ENCODE peak calls at places on chromosomes 2 and 18, in ten cellular contexts. I is suprapubic skin; P is GM04504; W is psoas muscle; X is fibroblast of the conjunctiva; D is naive thymus-derived CD4-positive, alpha-beta T cell; B is activated T-cell treated with anti-CD3 and anti-CD28 coated beads for 24 hours; T is HS-5; C is effector memory CD4-positive, alpha-beta T cell; H is SW480. M is an unnamed sample.

GRCh38 chr2:18180031-18180610 is 301.7 kb downstream of the KCNS3 start:
- DNase-seq in I (no peak), P (no peak), W (no peak), X (no peak), D (no peak), B (no peak), T (no peak), C (no peak), H (no peak), M (no peak)

GRCh38 chr18:49030138-49030537 is 79.4 kb upstream of the SMAD7 start:
- DNase-seq in I (no peak), P (no peak), W (no peak), X (no peak), D (no peak), B (no peak), T (no peak), C (no peak), H (no peak), M (no peak)

GRCh38 chr2:132798334-132798733 is 128.3 kb upstream of the LYPD1 start:
- DNase-seq in I (no peak), P (no peak), W (no peak), X (no peak), D (no peak), B (no peak), T (no peak), C (no peak), H (no peak), M (no peak)

GRCh38 chr2:207334631-207335371 is 169.1 kb upstream of the KLF7 start:
- DNase-seq in I (peak), P (peak), W (peak), X (peak), D (no peak), B (peak), T (peak), C (no peak), H (peak), M (peak)

GRCh38 chr2:131413148-131413747 is 49.3 kb upstream of the RAB6D start:
- DNase-seq in I (no peak), P (peak), W (no peak), X (peak), D (peak), B (no peak), T (peak), C (no peak), H (peak), M (peak)

GRCh38 chr18:5294113-5294617 is 1.4 kb downstream of the ZBTB14 start:
- DNase-seq in I (peak), P (no peak), W (no peak), X (no peak), D (no peak), B (peak), T (no peak), C (no peak), H (peak), M (no peak)

GRCh38 chr2:120410487-120410886 is 64.6 kb downstream of the INHBB start:
- DNase-seq in I (no peak), P (no peak), W (no peak), X (no peak), D (no peak), B (no peak), T (no peak), C (no peak), H (no peak), M (no peak)

GRCh38 chr18:21851327-21851961 is 110.9 kb downstream of the MIB1 start:
- DNase-seq in I (no peak), P (no peak), W (no peak), X (no peak), D (peak), B (no peak), T (no peak), C (no peak), H (no peak), M (no peak)

GRCh38 chr2:215826838-215827441 is 186.4 kb downstream of the MREG start:
- DNase-seq in I (no peak), P (no peak), W (no peak), X (no peak), D (no peak), B (no peak), T (no peak), C (no peak), H (no peak), M (no peak)

GRCh38 chr2:235135195-235135965 is 183.6 kb downstream of the SH3BP4 start:
- DNase-seq in I (no peak), P (no peak), W (no peak), X (no peak), D (no peak), B (no peak), T (no peak), C (no peak), H (no peak), M (no peak)

GRCh38 chr2:48346124-48346536 is 183.8 kb upstream of the STON1 start:
- DNase-seq in I (no peak), P (peak), W (peak), X (peak), D (no peak), B (no peak), T (peak), C (no peak), H (no peak), M (no peak)

GRCh38 chr2:102801098-102801718 is 39.4 kb downstream of the TMEM182 start:
- DNase-seq in I (no peak), P (no peak), W (no peak), X (no peak), D (no peak), B (no peak), T (no peak), C (no peak), H (no peak), M (no peak)

GRCh38 chr18:79200546-79201268 is 131.5 kb downstream of the ATP9B start:
- DNase-seq in I (peak), P (no peak), W (peak), X (peak), D (no peak), B (no peak), T (no peak), C (no peak), H (no peak), M (no peak)

GRCh38 chr2:201715459-201715858 is 17.0 kb upstream of the MPP4 start:
- DNase-seq in I (no peak), P (no peak), W (no peak), X (no peak), D (no peak), B (no peak), T (no peak), C (no peak), H (peak), M (no peak)

GRCh38 chr2:110105608-110106467 is 9.8 kb downstream of the MALL start:
- DNase-seq in I (no peak), P (no peak), W (no peak), X (no peak), D (no peak), B (no peak), T (peak), C (no peak), H (peak), M (no peak)

GRCh38 chr2:49465157-49465831 is 311.0 kb upstream of the FSHR start:
- DNase-seq in I (no peak), P (no peak), W (no peak), X (no peak), D (no peak), B (no peak), T (no peak), C (no peak), H (no peak), M (no peak)

GRCh38 chr2:233814063-233814435 is 35.9 kb downstream of the MROH2A start:
- DNase-seq in I (no peak), P (no peak), W (no peak), X (no peak), D (no peak), B (no peak), T (no peak), C (no peak), H (peak), M (no peak)

GRCh38 chr2:24220534-24221281 is 45.9 kb downstream of the FAM228A start:
- DNase-seq in I (no peak), P (no peak), W (no peak), X (no peak), D (no peak), B (no peak), T (no peak), C (no peak), H (no peak), M (no peak)

GRCh38 chr2:72745679-72746368 is 80.0 kb downstream of the EXOC6B start:
- DNase-seq in I (no peak), P (no peak), W (no peak), X (peak), D (peak), B (no peak), T (no peak), C (no peak), H (peak), M (peak)

GRCh38 chr18:24198461-24198860 is 59.6 kb downstream of the CABYR start:
- DNase-seq in I (no peak), P (no peak), W (peak), X (no peak), D (no peak), B (no peak), T (no peak), C (no peak), H (no peak), M (no peak)

M was measured in amniotic stem cell.